ENCODE peak calls at places on chromosomes 12 and 14, in five cellular contexts. T, Z, M, D and O are unnamed samples.

GRCh38 chr12:58967551-58967950 is 47.2 kb upstream of the LRIG3 start:
- DNase-seq in T (no peak), Z (no peak), M (no peak), D (peak), O (no peak)

GRCh38 chr12:117421987-117422386 is 60.6 kb upstream of the NOS1 start:
- DNase-seq in T (no peak), Z (no peak), M (no peak), D (no peak), O (no peak)

GRCh38 chr14:103625361-103626095 is 3.5 kb upstream of the KLC1 start:
- DNase-seq in T (no peak), Z (no peak), M (no peak), D (no peak), O (no peak)

GRCh38 chr12:12302976-12303375 is 36.1 kb upstream of the LRP6 start:
- DNase-seq in T (no peak), Z (no peak), M (no peak), D (no peak), O (no peak)

GRCh38 chr14:102996941-102997340 is 60.4 kb downstream of the CDC42BPB start:
- DNase-seq in T (no peak), Z (no peak), M (no peak), D (no peak), O (no peak)

GRCh38 chr12:43758247-43758727 is 303 bp downstream of the PUS7L start:
- DNase-seq in T (no peak), Z (peak), M (peak), D (peak), O (no peak)

GRCh38 chr14:74965770-74966153 is 10.4 kb upstream of the PGF start:
- DNase-seq in T (no peak), Z (peak), M (no peak), D (no peak), O (no peak)

GRCh38 chr14:106210650-106211049 is 684.3 kb downstream of the TMEM121 start:
- DNase-seq in T (peak), Z (no peak), M (no peak), D (no peak), O (no peak)

GRCh38 chr12:13570005-13570694 is 373.6 kb downstream of the EMP1 start:
- DNase-seq in T (no peak), Z (no peak), M (no peak), D (no peak), O (peak)

GRCh38 chr12:68113644-68114043 is 45.9 kb downstream of the IFNG start:
- DNase-seq in T (peak), Z (no peak), M (no peak), D (no peak), O (no peak)

GRCh38 chr14:39247256-39247655 is 13.5 kb downstream of the MIA2 start:
- DNase-seq in T (no peak), Z (peak), M (no peak), D (no peak), O (peak)

GRCh38 chr12:108495823-108496579 is 19.1 kb upstream of the FICD start:
- DNase-seq in T (no peak), Z (no peak), M (no peak), D (no peak), O (no peak)

GRCh38 chr14:50875359-50876090 is 3.7 kb downstream of the ABHD12B start:
- DNase-seq in T (peak), Z (no peak), M (no peak), D (no peak), O (no peak)

GRCh38 chr12:47812797-47813490 is 6.8 kb downstream of the HDAC7 start:
- DNase-seq in T (peak), Z (peak), M (peak), D (no peak), O (peak)

GRCh38 chr14:34436118-34436905 is 25.7 kb downstream of the SPTSSA start:
- DNase-seq in T (no peak), Z (no peak), M (no peak), D (no peak), O (peak)

GRCh38 chr12:27014859-27015729 is 910 bp upstream of the TM7SF3 start:
- DNase-seq in T (no peak), Z (no peak), M (no peak), D (no peak), O (no peak)

GRCh38 chr14:77037338-77037782 is 8.9 kb upstream of the IRF2BPL start:
- DNase-seq in T (no peak), Z (no peak), M (no peak), D (peak), O (no peak)

GRCh38 chr14:22981090-22982012 is 1.0 kb downstream of the AJUBA start:
- DNase-seq in T (peak), Z (no peak), M (no peak), D (no peak), O (no peak)

GRCh38 chr12:21346542-21347205 is 12.0 kb upstream of the SLCO1A2 start:
- DNase-seq in T (no peak), Z (no peak), M (no peak), D (no peak), O (no peak)

GRCh38 chr14:52429451-52429850 is 115.3 kb downstream of the PTGER2 start:
- DNase-seq in T (no peak), Z (no peak), M (no peak), D (no peak), O (no peak)

GRCh38 chr12:88141425-88141773 is 489 bp downstream of the CEP290 start:
- DNase-seq in T (no peak), Z (no peak), M (no peak), D (no peak), O (no peak)

GRCh38 chr14:48805315-48805714 is 780.9 kb downstream of the RPS29 start:
- DNase-seq in T (no peak), Z (no peak), M (no peak), D (no peak), O (no peak)

GRCh38 chr14:100528962-100529560 is 58.2 kb downstream of the BEGAIN start:
- DNase-seq in T (no peak), Z (no peak), M (no peak), D (no peak), O (no peak)

GRCh38 chr14:69620211-69620611 is 8.8 kb downstream of the SUSD6 start:
- DNase-seq in T (no peak), Z (no peak), M (no peak), D (no peak), O (peak)

GRCh38 chr12:127729381-127729780 is 537.6 kb upstream of the TMEM132C start:
- DNase-seq in T (no peak), Z (peak), M (no peak), D (no peak), O (no peak)

GRCh38 chr12:118548887-118549286 is 172.5 kb downstream of the SUDS3 start:
- DNase-seq in T (no peak), Z (peak), M (no peak), D (no peak), O (no peak)

GRCh38 chr14:101128478-101129450 is 225.2 kb upstream of the RTL1 start:
- DNase-seq in T (no peak), Z (no peak), M (peak), D (no peak), O (no peak)

GRCh38 chr12:50696931-50697330 is 67.0 kb upstream of the ATF1 start:
- DNase-seq in T (no peak), Z (no peak), M (no peak), D (no peak), O (no peak)

GRCh38 chr14:68622856-68623255 is 170.0 kb downstream of the ZFP36L1 start:
- DNase-seq in T (no peak), Z (no peak), M (no peak), D (no peak), O (peak)

GRCh38 chr14:77868552-77869300 is 68.8 kb downstream of the ADCK1 start:
- DNase-seq in T (no peak), Z (peak), M (no peak), D (no peak), O (no peak)

GRCh38 chr14:29584992-29585391 is 342.7 kb downstream of the PRKD1 start:
- DNase-seq in T (no peak), Z (no peak), M (peak), D (peak), O (no peak)

GRCh38 chr12:81942588-81942987 is 183.4 kb upstream of the PPFIA2 start:
- DNase-seq in T (no peak), Z (peak), M (no peak), D (no peak), O (no peak)

GRCh38 chr12:46569826-46570390 is 197.3 kb upstream of the SLC38A2 start:
- DNase-seq in T (no peak), Z (no peak), M (no peak), D (no peak), O (no peak)

GRCh38 chr14:104925214-104925899 is 678 bp downstream of the PLD4 start:
- DNase-seq in T (no peak), Z (no peak), M (no peak), D (no peak), O (no peak)

GRCh38 chr14:72565200-72565599 is 328.7 kb downstream of the DPF3 start:
- DNase-seq in T (no peak), Z (no peak), M (peak), D (no peak), O (no peak)

GRCh38 chr12:133202493-133203343 is 21.4 kb downstream of the ZNF268 start:
- DNase-seq in T (no peak), Z (no peak), M (no peak), D (no peak), O (no peak)

GRCh38 chr12:28750946-28751714 is 397.9 kb upstream of the FAR2 start:
- DNase-seq in T (no peak), Z (no peak), M (no peak), D (no peak), O (no peak)